ENCODE peak calls at places on chromosomes 1 and 21, in four cellular contexts. X is HCT116, O is SK-N-SH, N is GM12878. H is an unnamed sample.

GRCh38 chr1:47707887-47708535 is 270.2 kb downstream of the FOXD2 start:
- DNase-seq in N (no peak), O (peak), X (no peak), H (no peak)

GRCh38 chr1:97277891-97278662 is 556.5 kb downstream of the PTBP2 start:
- DNase-seq in N (no peak), O (no peak), X (peak), H (peak)

GRCh38 chr1:194071200-194071599 is 884.8 kb upstream of the B3GALT2 start:
- DNase-seq in N (no peak), O (peak), X (no peak), H (no peak)

GRCh38 chr1:5926686-5927435 is 65.4 kb downstream of the NPHP4 start:
- DNase-seq in X (no peak), N (no peak), O (no peak), H (no peak)

GRCh38 chr1:47449702-47450552 is 12.1 kb downstream of the FOXD2 start:
- DNase-seq in N (no peak), X (no peak), O (peak), H (no peak)

GRCh38 chr1:111955755-111956154 is 33.7 kb downstream of the KCND3 start:
- DNase-seq in N (no peak), X (no peak), O (no peak), H (no peak)

GRCh38 chr1:28865997-28866650 is 48.2 kb upstream of the EPB41 start:
- DNase-seq in O (no peak), X (no peak), N (no peak), H (no peak)

GRCh38 chr1:30991852-30992606 is 73.5 kb downstream of the PUM1 start:
- DNase-seq in N (no peak), O (no peak), X (no peak), H (no peak)

GRCh38 chr1:112444269-112444668 is 48.3 kb downstream of the CTTNBP2NL start:
- DNase-seq in O (no peak), N (no peak), X (no peak), H (no peak)

GRCh38 chr21:43866233-43866632 is 1.2 kb downstream of the AGPAT3 start:
- DNase-seq in X (no peak), O (peak), N (no peak), H (no peak)

GRCh38 chr1:6141601-6142000 is 38.5 kb downstream of the CHD5 start:
- DNase-seq in O (no peak), N (no peak), X (no peak), H (no peak)

GRCh38 chr1:244212792-244213475 is 161.9 kb downstream of the ZBTB18 start:
- DNase-seq in O (no peak), N (no peak), X (no peak), H (no peak)

GRCh38 chr1:26996665-26997064 is 3.2 kb downstream of the TRNP1 start:
- DNase-seq in N (no peak), O (no peak), X (no peak), H (no peak)

GRCh38 chr1:5200006-5200405 is 545.6 kb downstream of the AJAP1 start:
- DNase-seq in N (no peak), O (no peak), X (no peak), H (no peak)

GRCh38 chr1:1213153-1213918 is 617 bp downstream of the TNFRSF4 start:
- DNase-seq in O (peak), N (no peak), X (no peak), H (no peak)

DNA sequence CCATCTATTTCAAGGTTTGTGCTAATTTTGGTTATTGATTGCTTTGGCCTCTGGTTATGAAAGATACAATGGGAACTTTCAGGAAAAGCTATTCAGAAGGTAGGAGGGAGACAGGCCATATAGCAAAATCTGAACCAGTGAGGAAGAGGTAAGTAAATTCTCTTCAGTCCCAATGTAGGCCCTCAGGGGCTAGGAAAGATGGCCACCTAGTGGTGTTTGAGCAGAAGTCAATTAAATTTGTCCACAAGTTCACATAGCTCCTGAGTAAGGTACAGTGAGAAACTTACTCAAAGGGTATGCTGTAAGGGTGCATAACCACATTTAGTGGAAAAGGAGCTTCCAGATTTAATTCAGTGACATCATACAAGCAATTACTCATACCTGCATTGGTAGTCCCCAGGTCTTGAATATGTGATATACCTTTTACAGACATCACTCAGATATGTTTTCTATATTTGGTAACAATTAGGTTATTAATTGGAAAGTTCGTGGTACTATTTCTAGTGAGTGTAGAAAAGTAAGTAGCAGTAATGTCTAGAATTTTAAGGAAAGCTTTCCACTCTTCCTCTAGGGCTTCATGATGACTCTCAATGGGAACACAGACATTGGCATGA is 21.4 kb upstream of the FMO1 start:
- DNase-seq in X (peak), N (peak), O (peak), H (peak)
- TF ChIP-seq SIN3A in X (no peak), N (no peak), O (no peak), H (no peak)

GRCh38 chr1:85237613-85238012 is 21.8 kb downstream of the C1orf52 start:
- DNase-seq in O (no peak), X (no peak), N (no peak), H (no peak)
- TF ChIP-seq SIN3A in O (no peak), X (no peak), N (no peak), H (no peak)

DNA sequence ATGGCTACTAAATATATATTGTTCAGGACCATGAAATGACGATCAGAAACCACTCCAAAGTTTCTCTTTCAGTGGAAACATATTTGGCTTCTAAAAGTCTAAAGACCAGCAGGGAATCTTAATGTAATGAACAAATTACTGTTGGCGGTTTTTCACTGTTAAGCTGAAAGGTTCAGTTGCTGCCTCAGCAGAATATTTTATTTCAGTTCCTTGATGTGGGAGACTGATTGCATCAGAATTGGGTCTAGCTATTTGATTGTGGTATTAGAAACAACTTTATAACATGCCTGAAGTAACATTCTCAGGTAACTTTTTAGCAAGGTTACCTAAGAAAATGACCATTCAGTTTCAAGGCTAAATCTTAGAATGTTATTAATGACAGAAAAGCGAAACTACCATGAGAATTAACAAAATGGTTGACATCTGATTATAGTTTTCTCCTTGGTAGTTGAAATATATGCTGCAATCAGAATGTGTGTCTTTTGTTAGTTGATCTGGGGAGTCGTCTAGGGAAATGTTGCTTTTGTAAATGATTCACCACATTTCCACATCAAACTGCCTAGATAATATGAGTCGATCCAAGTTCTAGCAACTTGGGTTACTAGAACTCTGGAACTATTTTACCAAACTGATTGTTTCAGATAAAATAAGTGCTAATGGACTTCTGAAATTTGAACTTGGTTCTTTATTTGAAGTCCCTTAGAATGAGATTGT is 200.4 kb downstream of the HMCN1 start:
- DNase-seq in N (no peak), X (no peak), O (no peak), H (no peak)
- TF ChIP-seq SIN3A in N (no peak), X (no peak), O (no peak), H (no peak)

DNA sequence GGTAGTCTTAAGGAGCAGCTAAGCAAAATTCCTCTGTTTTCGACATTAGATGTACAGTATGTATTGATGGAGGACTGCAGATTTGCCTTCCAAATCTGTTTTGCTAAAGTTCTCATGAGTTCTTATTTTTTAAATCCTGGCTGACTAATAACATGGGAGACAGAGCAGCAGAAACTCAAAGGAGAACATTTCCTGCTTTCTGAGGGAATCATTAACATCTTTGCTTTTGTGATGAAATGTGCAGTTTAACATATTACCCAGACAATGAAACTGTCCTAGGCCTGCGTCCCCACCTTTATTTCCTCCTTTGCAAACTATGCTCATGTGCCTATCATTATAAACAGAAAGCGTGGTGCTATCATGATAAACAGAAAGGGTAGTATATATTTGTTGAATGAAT is 149.9 kb downstream of the ZP4 start:
- DNase-seq in N (no peak), O (no peak), X (no peak), H (no peak)
- TF ChIP-seq SIN3A in N (no peak), O (no peak), X (no peak), H (no peak)

DNA sequence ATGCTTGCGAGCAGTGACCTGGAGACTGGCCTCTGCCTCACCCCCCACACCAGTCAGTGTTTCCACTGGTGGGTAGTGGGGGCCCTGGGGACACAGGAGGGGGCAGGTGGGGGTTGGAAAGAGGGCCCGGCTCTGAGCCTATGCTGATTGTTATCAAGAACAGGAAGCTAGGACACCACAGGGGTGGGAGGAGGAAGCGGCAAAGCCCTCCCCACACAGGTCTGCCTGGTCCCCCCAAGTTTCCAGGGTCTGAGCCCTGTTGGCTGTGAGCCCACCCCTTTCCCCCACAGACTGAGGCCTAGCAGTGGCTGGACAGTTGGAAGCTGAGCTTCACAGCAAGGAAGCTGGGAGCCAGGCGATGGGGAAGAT is 1.6 kb upstream of the PTPN7 start:
- DNase-seq in N (peak), X (no peak), O (no peak), H (no peak)
- TF ChIP-seq SIN3A in N (no peak), X (no peak), O (no peak), H (no peak)

GRCh38 chr1:213884942-213885341 is 102.8 kb upstream of the PROX1 start:
- DNase-seq in O (no peak), X (no peak), N (no peak), H (no peak)
- TF ChIP-seq SIN3A in O (no peak), X (no peak), N (no peak), H (no peak)

H was measured in Panc1.